ENCODE peak calls at places on chromosome 4, in four cellular contexts. M is tibial artery, U is endodermal cell, K is transverse colon. H is an unnamed sample. For H3K4me1, the result is how much of the 10 kb centered on the place peaks cover.

GRCh38 chr4:108345862-108346530 is 177.3 kb upstream of the LEF1 start:
- DNase-seq in M (no peak), U (no peak), K (no peak), H (no peak)

GRCh38 chr4:84782517-84782916 is 184.0 kb downstream of the WDFY3 start:
- DNase-seq in M (no peak), U (no peak), K (no peak), H (no peak)

GRCh38 chr4:109662786-109663185 is 40.5 kb downstream of the CASP6 start:
- DNase-seq in M (no peak), U (no peak), K (no peak), H (no peak)

GRCh38 chr4:122914292-122914904 is 8.0 kb downstream of the NUDT6 start:
- DNase-seq in M (no peak), U (no peak), K (no peak), H (no peak)

GRCh38 chr4:173171098-173171497 is 2.5 kb downstream of the GALNT7 start:
- DNase-seq in M (no peak), U (no peak), K (no peak), H (no peak)

GRCh38 chr4:153509724-153510123 is 43.6 kb downstream of the TMEM131L start:
- DNase-seq in M (no peak), U (no peak), K (peak), H (peak)

GRCh38 chr4:1331591-1332353 is 15.2 kb upstream of the UVSSA start:
- DNase-seq in M (no peak), U (no peak), K (no peak), H (no peak)

GRCh38 chr4:4430492-4431195 is 43.7 kb downstream of the NSG1 start:
- DNase-seq in M (no peak), U (peak), K (no peak), H (peak)

GRCh38 chr4:78396613-78397291 is 154.8 kb upstream of the ANXA3 start:
- DNase-seq in M (no peak), U (no peak), K (no peak), H (no peak)

GRCh38 chr4:99711657-99712056 is 54.0 kb upstream of the C4orf54 start:
- DNase-seq in M (no peak), U (no peak), K (no peak), H (no peak)

GRCh38 chr4:53196872-53197759 is 168.7 kb downstream of the SCFD2 start:
- DNase-seq in M (no peak), U (no peak), K (no peak), H (no peak)

GRCh38 chr4:142248946-142249345 is 597.2 kb downstream of the INPP4B start:
- DNase-seq in M (no peak), U (no peak), K (no peak), H (no peak)

GRCh38 chr4:41009411-41009810 is 204.9 kb downstream of the APBB2 start:
- DNase-seq in M (no peak), U (no peak), K (no peak), H (no peak)

GRCh38 chr4:56531149-56531770 is 25.7 kb downstream of the ARL9 start:
- DNase-seq in M (no peak), U (no peak), K (no peak), H (no peak)

GRCh38 chr4:166039822-166040221 is 166.8 kb downstream of the TLL1 start:
- DNase-seq in M (no peak), U (no peak), K (no peak), H (no peak)

GRCh38 chr4:6826781-6827508 is 44.4 kb downstream of the KIAA0232 start:
- DNase-seq in M (no peak), U (no peak), K (no peak), H (no peak)

GRCh38 chr4:1093391-1094335 is 19.7 kb downstream of the RNF212 start:
- DNase-seq in M (peak), U (no peak), K (no peak), H (no peak)

GRCh38 chr4:3836802-3837601 is 70.8 kb downstream of the ADRA2C start:
- DNase-seq in M (no peak), U (peak), K (no peak), H (no peak)

GRCh38 chr4:54268151-54268550 is 39.1 kb downstream of the PDGFRA start:
- DNase-seq in M (no peak), U (no peak), K (no peak), H (no peak)

GRCh38 chr4:186770446-186771175 is 47.0 kb upstream of the FAT1 start:
- DNase-seq in M (no peak), U (no peak), K (no peak), H (no peak)

GRCh38 chr4:70714061-70714468 is 7.7 kb upstream of the RUFY3 start:
- DNase-seq in M (no peak), U (no peak), K (no peak), H (no peak)

GRCh38 chr4:141078871-141079270 is 54.4 kb downstream of the RNF150 start:
- DNase-seq in M (no peak), U (no peak), K (no peak), H (no peak)

GRCh38 chr4:106588906-106589305 is 220.3 kb upstream of the GIMD1 start:
- DNase-seq in M (no peak), U (no peak), K (no peak), H (no peak)

GRCh38 chr4:75886104-75886503 is 16.1 kb downstream of the PPEF2 start:
- DNase-seq in M (no peak), U (no peak), K (no peak), H (no peak)

GRCh38 chr4:102625232-102625930 is 124.2 kb downstream of the NFKB1 start:
- DNase-seq in M (no peak), U (peak), K (peak), H (no peak)

GRCh38 chr4:76276813-76277212 is 25.3 kb downstream of the FAM47E start:
- DNase-seq in M (no peak), U (no peak), K (no peak), H (no peak)

GRCh38 chr4:83255584-83255983 is 29.0 kb downstream of the COQ2 start:
- DNase-seq in M (no peak), U (no peak), K (no peak), H (no peak)

GRCh38 chr4:26048378-26048882 is 134.4 kb downstream of the SMIM20 start:
- DNase-seq in M (peak), U (no peak), K (peak), H (peak)

GRCh38 chr4:111991797-111992196 is 153.5 kb upstream of the FAM241A start:
- DNase-seq in M (no peak), U (no peak), K (no peak), H (no peak)

GRCh38 chr4:76363556-76364290 is 57.2 kb downstream of the STBD1 start:
- DNase-seq in M (no peak), U (no peak), K (no peak), H (no peak)

GRCh38 chr4:113951263-113951662 is 28.2 kb downstream of the ARSJ start:
- DNase-seq in M (no peak), U (no peak), K (peak), H (peak)

GRCh38 chr4:3291411-3291968 is 1.3 kb upstream of the RGS12 start:
- DNase-seq in M (peak), U (no peak), K (peak), H (peak)

GRCh38 chr4:102564399-102564921 is 63.3 kb downstream of the NFKB1 start:
- DNase-seq in M (no peak), U (no peak), K (no peak), H (no peak)

GRCh38 chr4:119627267-119628190 is 1.1 kb downstream of the PDE5A start:
- DNase-seq in M (peak), U (peak), K (peak), H (peak)

GRCh38 chr4:174714393-174715211 is 114.4 kb downstream of the GLRA3 start:
- DNase-seq in M (no peak), U (peak), K (peak), H (peak)

DNA sequence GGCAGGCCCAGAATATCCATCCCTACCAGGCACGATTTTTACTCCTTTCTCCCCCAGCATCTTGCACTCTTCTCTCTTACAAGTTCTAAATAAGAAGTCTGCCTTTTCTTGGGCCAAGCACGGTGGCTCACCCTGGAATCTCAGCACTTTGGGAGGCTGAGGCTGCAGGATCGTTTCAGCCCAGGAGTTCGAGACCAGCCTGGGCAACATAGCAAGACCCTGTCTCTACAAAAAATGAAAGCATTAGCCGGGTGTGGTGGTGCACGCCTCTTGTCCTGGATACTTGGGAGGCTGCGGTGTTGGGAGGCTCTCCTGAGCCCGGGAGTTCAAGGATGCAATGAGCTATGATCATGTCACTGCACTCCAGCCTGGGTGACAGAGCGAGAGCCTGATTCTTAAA is 64.8 kb downstream of the IRF2 start:
- DNase-seq in M (peak), U (no peak), K (no peak), H (no peak)
- H3K4me1 ChIP-seq in M (under half), U (under half), K (under half), H (under half)

DNA sequence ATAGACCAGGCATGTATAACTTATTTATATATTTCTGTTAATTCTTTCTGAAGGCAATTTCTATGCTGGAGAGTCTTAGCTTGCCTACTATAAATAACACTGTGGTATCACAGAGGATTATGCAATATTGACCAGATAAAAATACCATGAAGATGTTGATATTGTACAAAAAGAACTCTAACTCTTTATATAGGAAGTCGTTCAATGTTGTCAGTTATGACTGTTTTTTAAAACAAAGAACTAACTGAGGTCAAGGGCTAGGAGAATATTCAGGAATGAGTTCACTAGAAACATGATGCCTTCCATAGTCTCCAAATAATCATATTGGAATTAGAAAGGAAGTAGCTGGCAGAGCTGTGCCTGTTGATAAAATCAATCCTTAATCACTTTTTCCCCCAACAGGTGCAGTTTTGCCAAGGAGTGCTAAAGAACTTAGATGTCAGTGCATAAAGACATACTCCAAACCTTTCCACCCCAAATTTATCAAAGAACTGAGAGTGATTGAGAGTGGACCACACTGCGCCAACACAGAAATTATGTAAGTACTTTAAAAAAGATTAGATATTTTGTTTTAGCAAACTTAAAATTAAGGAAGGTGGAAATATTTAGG is 876 bp downstream of the CXCL8 start:
- DNase-seq in M (no peak), U (no peak), K (no peak), H (no peak)
- TF ChIP-seq CTCF in M (no peak), U (no peak), K (no peak), H (no peak)

GRCh38 chr4:88878624-88879023 is 178.4 kb downstream of the FAM13A start:
- DNase-seq in M (no peak), U (no peak), K (no peak), H (no peak)

GRCh38 chr4:88880501-88881226 is 176.3 kb downstream of the FAM13A start:
- DNase-seq in M (no peak), U (no peak), K (no peak), H (no peak)

GRCh38 chr4:88880001-88880400 is 177.0 kb downstream of the FAM13A start:
- DNase-seq in M (no peak), U (no peak), K (no peak), H (no peak)

GRCh38 chr4:88881227-88881569 is 175.8 kb downstream of the FAM13A start:
- DNase-seq in M (no peak), U (no peak), K (no peak), H (no peak)
- H3K27ac ChIP-seq in M (no peak), U (no peak), K (no peak), H (no peak)

DNA sequence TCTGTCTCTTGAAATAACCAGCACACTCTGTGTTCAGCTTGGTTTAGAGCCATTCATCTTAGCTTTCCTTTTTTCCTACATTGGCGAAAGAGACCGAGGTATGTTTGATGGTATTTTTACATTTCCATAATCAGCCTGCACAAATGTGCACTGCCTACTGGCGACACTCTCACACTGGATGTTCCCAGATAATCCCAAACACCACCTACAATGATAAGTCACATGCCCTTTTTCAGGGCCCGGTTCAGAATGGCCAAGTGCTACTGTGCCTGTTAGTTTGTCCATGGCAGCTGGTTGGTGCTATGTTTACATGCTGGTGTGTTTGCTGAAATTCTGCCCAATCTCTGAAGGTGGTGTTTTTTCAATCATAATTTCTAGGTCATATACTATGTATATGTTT is 80.8 kb upstream of the NR3C2 start:
- DNase-seq in M (no peak), U (no peak), K (no peak), H (no peak)
- H3K4me1 ChIP-seq in M (under half), U (under half), K (under half), H (under half)

DNA sequence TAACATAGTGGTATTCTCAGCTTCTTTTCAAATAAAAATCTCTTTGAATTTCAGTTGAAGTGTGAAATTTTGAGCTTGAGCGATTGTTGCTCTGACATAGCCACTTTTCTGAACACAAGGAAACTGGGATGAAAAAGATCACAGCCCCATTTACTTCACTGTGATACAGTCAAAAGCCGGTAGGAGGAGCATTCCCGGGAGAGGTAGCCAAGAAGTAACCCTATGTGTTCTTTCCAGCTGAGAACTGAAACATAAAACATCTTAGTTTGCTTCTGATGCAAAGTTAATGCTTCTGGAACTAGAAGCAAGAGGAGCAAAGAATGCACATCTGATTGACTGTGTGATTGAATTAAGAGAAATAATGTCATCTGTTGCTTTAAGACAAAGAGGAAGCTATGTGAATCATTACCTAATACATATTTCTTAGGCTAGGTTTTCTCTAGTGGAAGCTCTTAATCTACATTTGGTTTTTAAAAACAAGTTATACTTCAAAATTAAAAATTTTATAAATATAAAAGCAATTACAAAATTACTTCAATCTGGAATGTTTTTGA is 88.4 kb upstream of the UNC5C start:
- DNase-seq in M (no peak), U (no peak), K (no peak), H (no peak)
- TF ChIP-seq CTCF in M (peak), U (peak), K (no peak), H (no peak)

H was measured in colonic mucosa.